ENCODE peak calls at places on chromosomes 5 and 9, in nine cellular contexts. L is right cardiac atrium, R is IMR-90, B is ovary, J is Caco-2, Y is GM23248, S is PC-3, V is esophagus squamous epithelium, N is adipocyte. X is an unnamed sample.

GRCh38 chr9:17322882-17323864 is 188.3 kb downstream of the CNTLN start:
- DNase-seq in J (no peak), V (no peak), B (no peak), Y (no peak), N (no peak), L (no peak), R (no peak), S (no peak), X (no peak)

GRCh38 chr5:80487444-80487828 is 464 bp upstream of the FAM151B start:
- DNase-seq in Y (no peak), J (no peak), S (no peak), V (no peak), N (no peak), B (no peak), R (no peak), L (no peak), X (no peak)

GRCh38 chr9:115170674-115171073 is 52.7 kb upstream of the TNC start:
- DNase-seq in S (peak; percentile 82), N (peak; percentile 58), V (no peak), R (peak; percentile 52), J (no peak), B (no peak), L (no peak), Y (peak; percentile 74), X (no peak)

GRCh38 chr5:23223846-23224245 is 283.6 kb upstream of the PRDM9 start:
- DNase-seq in J (no peak), R (no peak), Y (peak; percentile 16), V (no peak), S (peak; percentile 88), B (no peak), L (no peak), N (no peak), X (no peak)

GRCh38 chr9:5292141-5292540 is 12.4 kb downstream of the RLN2 start:
- DNase-seq in S (no peak), N (no peak), V (no peak), R (no peak), J (no peak), L (no peak), B (no peak), Y (no peak), X (no peak)

GRCh38 chr5:50751064-50751657 is 84.7 kb downstream of the PARP8 start:
- DNase-seq in S (peak; percentile 39), V (no peak), L (no peak), R (peak; percentile 55), J (peak; percentile 42), N (peak; percentile 32), B (peak; percentile 20), Y (peak; percentile 65), X (no peak)

GRCh38 chr5:84433461-84433860 is 48.8 kb upstream of the EDIL3 start:
- DNase-seq in V (no peak), B (no peak), Y (peak; percentile 28), L (no peak), S (no peak), J (no peak), R (peak; percentile 50), N (peak; percentile 39), X (no peak)

GRCh38 chr5:179217356-179217755 is 127.9 kb downstream of the ADAMTS2 start:
- DNase-seq in N (no peak), V (no peak), R (peak; percentile 42), L (no peak), S (no peak), B (no peak), J (no peak), Y (peak; percentile 27), X (no peak)

GRCh38 chr5:131169810-131170539 is 769 bp upstream of the LYRM7 start:
- DNase-seq in S (no peak), N (peak; percentile 4), J (no peak), B (no peak), L (no peak), V (no peak), R (no peak), Y (peak; percentile 15), X (no peak)

GRCh38 chr9:107484117-107484723 is 5.3 kb downstream of the KLF4 start:
- DNase-seq in B (peak; percentile 41), S (peak; percentile 74), J (peak; percentile 65), L (no peak), R (peak; percentile 81), N (peak; percentile 89), Y (peak; percentile 84), V (no peak), X (no peak)

GRCh38 chr9:123998970-123999621 is 12.5 kb upstream of the LHX2 start:
- DNase-seq in J (no peak), N (no peak), L (no peak), R (no peak), S (no peak), Y (no peak), V (no peak), B (no peak), X (no peak)

GRCh38 chr9:38622961-38623360 is 2.6 kb upstream of the ANKRD18A start:
- DNase-seq in Y (no peak), J (no peak), R (no peak), B (no peak), S (no peak), L (no peak), V (no peak), N (no peak), X (no peak)

GRCh38 chr5:9545959-9546851 is at the start of gene SEMA5A:
- DNase-seq in V (no peak), L (peak; percentile 79), R (peak; percentile 66), J (peak; percentile 85), S (peak; percentile 69), Y (peak; percentile 86), B (peak; percentile 75), N (peak; percentile 92), X (no peak)

GRCh38 chr9:86408121-86408520 is 53.9 kb upstream of the TUT7 start:
- DNase-seq in N (peak; percentile 32), J (no peak), B (no peak), L (no peak), R (peak; percentile 73), V (no peak), Y (peak; percentile 43), S (no peak), X (no peak)

GRCh38 chr9:93562157-93562556 is 14.2 kb upstream of the PHF2 start:
- DNase-seq in L (no peak), Y (no peak), S (no peak), N (no peak), B (no peak), V (no peak), J (no peak), R (no peak), X (no peak)

GRCh38 chr9:70747335-70747734 is 332.9 kb upstream of the KLF9 start:
- DNase-seq in L (no peak), V (no peak), S (no peak), B (no peak), J (no peak), R (no peak), N (peak; percentile 69), Y (no peak), X (no peak)

GRCh38 chr9:19119801-19120440 is 7.4 kb downstream of the PLIN2 start:
- DNase-seq in R (no peak), Y (no peak), L (no peak), J (no peak), V (no peak), N (no peak), B (no peak), S (no peak), X (no peak)
- H3K4me1 ChIP-seq in R (peaks cover 9% of the 10 kb centered on the region), Y (peaks cover 64% of the 10 kb centered on the region), L (peaks cover 6% of the 10 kb centered on the region), J (no peaks in the 10 kb centered on the region), V (no peaks in the 10 kb centered on the region), N (peaks cover 84% of the 10 kb centered on the region), B (no peaks in the 10 kb centered on the region), S (peaks cover 39% of the 10 kb centered on the region), X (peaks cover 19% of the 10 kb centered on the region)

GRCh38 chr9:94919376-94920098 is 193.0 kb downstream of the AOPEP start:
- DNase-seq in B (peak; percentile 68), Y (peak; percentile 61), N (peak; percentile 53), R (peak; percentile 69), L (no peak), V (no peak), S (peak; percentile 84), J (no peak), X (no peak)

GRCh38 chr9:94920439-94920951 is 194.0 kb downstream of the AOPEP start:
- DNase-seq in N (peak; percentile 88), L (peak; percentile 71), R (peak; percentile 63), Y (peak; percentile 87), V (no peak), B (peak; percentile 62), J (no peak), S (no peak), X (no peak)

GRCh38 chr9:94916956-94917355 is 190.5 kb downstream of the AOPEP start:
- DNase-seq in R (no peak), J (peak; percentile 76), Y (no peak), L (no peak), N (no peak), S (peak; percentile 73), B (no peak), V (no peak), X (no peak)

GRCh38 chr9:94915476-94916450 is 189.3 kb downstream of the AOPEP start:
- DNase-seq in V (no peak), N (no peak), R (no peak), S (no peak), L (no peak), J (no peak), Y (no peak), B (peak; percentile 14), X (no peak)

GRCh38 chr9:94918038-94918753 is 191.7 kb downstream of the AOPEP start:
- DNase-seq in V (no peak), R (no peak), L (no peak), J (no peak), B (no peak), Y (no peak), S (no peak), N (no peak), X (no peak)
- H3K4me1 ChIP-seq in V (peaks cover 34% of the 10 kb centered on the region), R (peaks cover 35% of the 10 kb centered on the region), L (peaks cover 19% of the 10 kb centered on the region), J (peaks cover 90% of the 10 kb centered on the region), B (peaks cover 39% of the 10 kb centered on the region), Y (peaks cover 59% of the 10 kb centered on the region), S (peaks cover 94% of the 10 kb centered on the region), N (peaks cover 56% of the 10 kb centered on the region), X (no peaks in the 10 kb centered on the region)

GRCh38 chr9:129459550-129460322 is 161.2 kb downstream of the C9orf50 start:
- DNase-seq in R (no peak), J (no peak), S (no peak), Y (peak; percentile 35), N (no peak), L (no peak), V (no peak), B (no peak), X (no peak)
- H3K4me1 ChIP-seq in R (peaks cover 33% of the 10 kb centered on the region), J (peaks cover 34% of the 10 kb centered on the region), S (peaks cover 9% of the 10 kb centered on the region), Y (peaks cover 33% of the 10 kb centered on the region), N (peaks cover 31% of the 10 kb centered on the region), L (peaks cover 17% of the 10 kb centered on the region), V (peaks cover 35% of the 10 kb centered on the region), B (peaks cover 20% of the 10 kb centered on the region), X (peaks cover 38% of the 10 kb centered on the region)

DNA sequence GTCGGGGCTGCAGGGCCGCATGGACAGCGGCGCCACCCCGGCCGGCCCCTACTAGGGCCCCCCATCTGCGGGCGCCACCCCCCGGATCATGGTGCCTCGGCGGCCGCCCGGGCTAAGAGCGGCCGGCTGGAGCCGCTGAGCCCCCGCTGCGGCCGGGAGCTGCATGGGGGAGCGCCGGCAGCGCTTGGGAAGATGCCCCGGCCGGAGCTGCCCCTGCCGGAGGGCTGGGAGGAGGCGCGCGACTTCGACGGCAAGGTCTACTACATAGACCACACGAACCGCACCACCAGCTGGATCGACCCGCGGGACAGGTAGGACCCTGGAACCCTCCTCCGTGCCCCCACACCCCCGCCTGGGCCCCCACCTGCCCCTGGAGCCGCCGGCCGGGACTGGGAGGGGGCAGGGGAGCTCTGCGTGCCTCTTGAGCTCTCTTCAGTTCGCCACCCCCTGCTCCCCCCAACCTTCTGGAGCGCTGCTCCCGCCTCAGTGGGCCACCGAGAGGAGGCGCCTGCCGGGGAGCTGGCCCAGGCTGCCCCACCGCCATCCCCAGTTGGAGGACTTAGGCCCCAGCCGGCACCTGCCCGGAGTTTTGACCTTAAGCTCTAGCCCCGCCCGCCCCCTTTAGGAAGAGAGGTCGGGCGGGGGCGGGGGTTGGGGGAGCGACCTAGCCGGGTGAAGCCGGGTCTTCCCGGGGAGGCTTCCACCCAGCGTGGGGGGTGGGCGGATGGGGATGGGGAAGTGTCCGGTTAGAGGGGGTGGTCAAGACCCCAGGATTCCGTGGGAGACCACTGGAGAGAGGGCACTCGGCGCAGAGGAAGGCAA is 727 bp downstream of the WWC1 start:
- DNase-seq in B (no peak), N (peak; percentile 27), R (peak; percentile 43), S (no peak), L (no peak), Y (peak; percentile 37), V (no peak), J (peak; percentile 60), X (no peak)
- H3K4me1 ChIP-seq in B (peaks cover 2% of the 10 kb centered on the region), N (peaks cover 22% of the 10 kb centered on the region), R (peaks cover 14% of the 10 kb centered on the region), S (peaks cover 65% of the 10 kb centered on the region), L (no peaks in the 10 kb centered on the region), Y (no peaks in the 10 kb centered on the region), V (peaks cover 19% of the 10 kb centered on the region), J (peaks cover 74% of the 10 kb centered on the region), X (no peaks in the 10 kb centered on the region)